ENCODE peak calls at places on chromosomes 2 and 18, in six cellular contexts. Q is naive thymus-derived CD4-positive, alpha-beta T cell; M is nucleus accumbens; L is Calu3; J is SK-N-SH; C is erythroblast. U is an unnamed sample.

GRCh38 chr2:203591642-203592041 is 56.5 kb upstream of the RAPH1 start:
- DNase-seq in C (no peak), M (no peak), Q (no peak), J (no peak), L (no peak), U (no peak)

GRCh38 chr2:20015482-20016083 is 3.1 kb upstream of the MATN3 start:
- DNase-seq in C (peak), L (peak), J (peak), Q (peak), M (no peak), U (peak)

GRCh38 chr2:152861349-152861942 is 143.0 kb downstream of the ARL6IP6 start:
- DNase-seq in C (peak), L (peak), Q (no peak), J (peak), M (no peak), U (peak)

GRCh38 chr2:25373269-25373981 is 31.7 kb upstream of the DNMT3A start:
- DNase-seq in J (no peak), M (no peak), L (peak), Q (no peak), C (no peak), U (no peak)

GRCh38 chr18:32093523-32093922 is 1.8 kb downstream of the RNF138 start:
- DNase-seq in L (no peak), C (peak), J (peak), Q (no peak), M (no peak), U (no peak)

GRCh38 chr2:37654419-37654818 is 17.0 kb downstream of the CDC42EP3 start:
- DNase-seq in J (no peak), L (no peak), C (no peak), Q (no peak), M (no peak), U (no peak)

GRCh38 chr2:1484131-1484884 is 71.0 kb downstream of the TPO start:
- DNase-seq in J (no peak), C (no peak), Q (no peak), M (no peak), L (no peak), U (no peak)

GRCh38 chr2:99380376-99381010 is 43.3 kb downstream of the EIF5B start:
- DNase-seq in J (no peak), L (no peak), C (no peak), Q (no peak), M (no peak), U (no peak)

GRCh38 chr2:95166065-95166763 is 605 bp downstream of the ZNF2 start:
- DNase-seq in Q (no peak), J (no peak), M (no peak), C (no peak), L (no peak), U (no peak)

GRCh38 chr2:191899442-191899841 is 52.6 kb upstream of the CAVIN2 start:
- DNase-seq in J (no peak), C (no peak), Q (no peak), M (no peak), L (no peak), U (peak)

U was measured in fibroblast of pulmonary artery.